ENCODE peak calls at places on chromosomes 7 and 10, in four cellular contexts. M, A, E and W are unnamed samples.

GRCh38 chr10:103890194-103890658 is 27.8 kb downstream of the STN1 start:
- DNase-seq in A (peak; percentile 86), M (peak; percentile 47), E (no peak), W (peak; percentile 89)

GRCh38 chr10:117541405-117541908 is 1.1 kb upstream of the EMX2 start:
- DNase-seq in A (no peak), E (no peak), M (peak; percentile 40), W (peak; percentile 86)

GRCh38 chr7:37546677-37547076 is 98.0 kb upstream of the ELMO1 start:
- DNase-seq in A (no peak), M (no peak), E (no peak), W (no peak)

GRCh38 chr10:7218974-7219373 is 191.9 kb downstream of the SFMBT2 start:
- DNase-seq in M (no peak), A (no peak), E (no peak), W (no peak)

GRCh38 chr7:50389961-50390360 is 60.2 kb downstream of the FIGNL1 start:
- DNase-seq in A (no peak), M (no peak), E (no peak), W (no peak)

GRCh38 chr10:110376021-110376773 is 71.5 kb upstream of the SMNDC1 start:
- DNase-seq in E (no peak), M (peak; percentile 86), A (no peak), W (no peak)

GRCh38 chr7:11236680-11237079 is 263.0 kb downstream of the PHF14 start:
- DNase-seq in M (no peak), E (no peak), A (no peak), W (no peak)

GRCh38 chr7:69599879-69600764 is 1.8 kb downstream of the AUTS2 start:
- DNase-seq in A (peak; percentile 17), M (no peak), E (no peak), W (no peak)

GRCh38 chr10:125111350-125111749 is 49.0 kb downstream of the CTBP2 start:
- DNase-seq in E (no peak), A (no peak), M (no peak), W (no peak)

GRCh38 chr10:119045561-119045960 is 16.0 kb downstream of the NANOS1 start:
- DNase-seq in A (no peak), M (no peak), E (no peak), W (no peak)

GRCh38 chr7:47482013-47482761 is 99.7 kb downstream of the TNS3 start:
- DNase-seq in E (no peak), M (peak; percentile 87), A (no peak), W (no peak)

GRCh38 chr7:477626-478220 is 41.9 kb downstream of the PDGFA start:
- DNase-seq in A (no peak), M (peak; percentile 5), E (no peak), W (no peak)

GRCh38 chr10:60981012-60981411 is 37.0 kb upstream of the RHOBTB1 start:
- DNase-seq in A (no peak), E (no peak), M (no peak), W (no peak)

GRCh38 chr7:71828361-71828760 is 583.8 kb downstream of the CALN1 start:
- DNase-seq in M (no peak), A (no peak), E (no peak), W (no peak)

GRCh38 chr7:2002561-2003450 is 229.9 kb downstream of the MAD1L1 start:
- DNase-seq in E (no peak), A (no peak), M (no peak), W (no peak)

GRCh38 chr7:86975914-86976313 is 83.5 kb downstream of the ELAPOR2 start:
- DNase-seq in M (no peak), E (no peak), A (no peak), W (no peak)

GRCh38 chr10:48384699-48384982 is 78.2 kb downstream of the MAPK8 start:
- DNase-seq in M (peak; percentile 21), A (no peak), E (no peak), W (no peak)

GRCh38 chr10:26628395-26628794 is 69.1 kb upstream of the PDSS1 start:
- DNase-seq in A (no peak), E (no peak), M (no peak), W (no peak)

GRCh38 chr10:109780997-109781396 is 142.3 kb downstream of the XPNPEP1 start:
- DNase-seq in A (no peak), M (no peak), E (no peak), W (no peak)

GRCh38 chr10:132264966-132265877 is 42.5 kb downstream of the STK32C start:
- DNase-seq in A (no peak), E (no peak), M (peak; percentile 42), W (no peak)

GRCh38 chr10:79299397-79300370 is 47.6 kb upstream of the PPIF start:
- DNase-seq in M (peak; percentile 91), E (no peak), A (no peak), W (no peak)

GRCh38 chr10:43962346-43963191 is 313.9 kb upstream of the ZNF32 start:
- DNase-seq in A (peak; percentile 21), E (no peak), M (peak; percentile 63), W (peak; percentile 42)

GRCh38 chr7:110413038-110413437 is 677.9 kb upstream of the LRRN3 start:
- DNase-seq in E (no peak), A (no peak), M (no peak), W (no peak)

GRCh38 chr7:36962367-36962766 is 238.1 kb upstream of the AOAH start:
- DNase-seq in E (no peak), M (no peak), A (no peak), W (no peak)

GRCh38 chr10:1629326-1630036 is 107.8 kb downstream of the ADARB2 start:
- DNase-seq in M (no peak), A (no peak), E (no peak), W (no peak)

GRCh38 chr7:30148951-30149459 is 14.2 kb downstream of the MTURN start:
- DNase-seq in A (no peak), E (no peak), M (no peak), W (no peak)

GRCh38 chr7:23336799-23337283 is 37.7 kb downstream of the MALSU1 start:
- DNase-seq in E (no peak), A (no peak), M (no peak), W (no peak)

GRCh38 chr10:62614389-62615157 is 189.9 kb upstream of the ADO start:
- DNase-seq in A (no peak), M (no peak), E (no peak), W (no peak)

GRCh38 chr7:36567699-36568436 is 156.4 kb downstream of the AOAH start:
- DNase-seq in E (no peak), A (no peak), M (no peak), W (no peak)

GRCh38 chr10:2856598-2856997 is 210.8 kb upstream of the PFKP start:
- DNase-seq in A (no peak), M (no peak), E (no peak), W (no peak)

GRCh38 chr7:144256112-144256511 is 8.5 kb downstream of the OR2A7 start:
- DNase-seq in A (no peak), E (no peak), M (no peak), W (no peak)

GRCh38 chr10:94963901-94964300 is 25.4 kb downstream of the CYP2C9 start:
- DNase-seq in M (no peak), E (no peak), A (peak; percentile 16), W (no peak)

GRCh38 chr10:100750291-100751210 is 5.2 kb downstream of the PAX2 start:
- DNase-seq in E (no peak), M (no peak), A (no peak), W (no peak)

GRCh38 chr10:4316166-4316810 is 509.7 kb upstream of the AKR1E2 start:
- DNase-seq in M (no peak), E (no peak), A (no peak), W (no peak)

GRCh38 chr10:13769926-13770325 is 183.2 kb downstream of the PRPF18 start:
- DNase-seq in E (no peak), M (no peak), A (no peak), W (no peak)

GRCh38 chr10:132095403-132096113 is 29.8 kb downstream of the JAKMIP3 start:
- DNase-seq in E (no peak), A (no peak), M (no peak), W (no peak)

GRCh38 chr7:27241189-27242045 is 1.2 kb upstream of the EVX1 start:
- DNase-seq in M (no peak), A (no peak), E (no peak), W (no peak)

GRCh38 chr7:33748793-33749192 is 156.5 kb upstream of the BMPER start:
- DNase-seq in E (no peak), A (no peak), M (no peak), W (no peak)